ENCODE peak calls at places on chromosomes 12 and 14, in four cellular contexts. One of them, this sample, is unnamed.

GRCh38 chr14:79161576-79161975 is 991.4 kb downstream of the NRXN3 start:
- DNase-seq in neuronal stem cell: peak; percentile 46
- DNase-seq in NCI-H774: no peak
- DNase-seq in nucleus accumbens: no peak
- DNase-seq in this sample: no peak

GRCh38 chr14:92586966-92587365 is 73.4 kb downstream of the RIN3 start:
- DNase-seq in neuronal stem cell: no peak
- DNase-seq in NCI-H774: no peak
- DNase-seq in nucleus accumbens: no peak
- DNase-seq in this sample: no peak

GRCh38 chr14:105694961-105695360 is 168.6 kb downstream of the TMEM121 start:
- DNase-seq in NCI-H774: no peak
- DNase-seq in nucleus accumbens: no peak
- DNase-seq in neuronal stem cell: no peak
- DNase-seq in this sample: no peak

GRCh38 chr12:115918763-115919162 is 358.7 kb downstream of the MED13L start:
- DNase-seq in neuronal stem cell: no peak
- DNase-seq in nucleus accumbens: no peak
- DNase-seq in NCI-H774: no peak
- DNase-seq in this sample: no peak

GRCh38 chr14:70317969-70318634 is 41.4 kb downstream of the COX16 start:
- DNase-seq in nucleus accumbens: no peak
- DNase-seq in neuronal stem cell: peak; percentile 60
- DNase-seq in NCI-H774: no peak
- DNase-seq in this sample: peak; percentile 69

GRCh38 chr12:100348657-100349454 is 8.0 kb upstream of the SLC17A8 start:
- DNase-seq in NCI-H774: peak; percentile 3
- DNase-seq in neuronal stem cell: peak; percentile 15
- DNase-seq in nucleus accumbens: no peak
- DNase-seq in this sample: no peak

GRCh38 chr14:54001189-54001878 is 44.7 kb upstream of the BMP4 start:
- DNase-seq in NCI-H774: no peak
- DNase-seq in nucleus accumbens: no peak
- DNase-seq in neuronal stem cell: no peak
- DNase-seq in this sample: no peak

GRCh38 chr14:34616360-34616759 is 13.6 kb downstream of the SNX6 start:
- DNase-seq in neuronal stem cell: no peak
- DNase-seq in NCI-H774: no peak
- DNase-seq in nucleus accumbens: no peak
- DNase-seq in this sample: no peak

GRCh38 chr14:101603096-101603495 is 41.8 kb downstream of the DIO3 start:
- DNase-seq in nucleus accumbens: no peak
- DNase-seq in NCI-H774: no peak
- DNase-seq in neuronal stem cell: no peak
- DNase-seq in this sample: no peak

GRCh38 chr12:48999371-49000131 is at the start of gene DDN:
- DNase-seq in nucleus accumbens: peak; percentile 74
- DNase-seq in NCI-H774: no peak
- DNase-seq in neuronal stem cell: no peak
- DNase-seq in this sample: no peak

GRCh38 chr12:124053855-124054254 is 80.8 kb downstream of the ZNF664 start:
- DNase-seq in nucleus accumbens: peak; percentile 20
- DNase-seq in NCI-H774: peak; percentile 68
- DNase-seq in neuronal stem cell: peak; percentile 51
- DNase-seq in this sample: peak; percentile 49

This sample was measured in NCI-H2107.